ENCODE peak calls at places on chromosomes 1 and 21, in five cellular contexts. Z is NCI-H1105, U is T follicular helper cell, H is Karpas-422, D is vagina. F is an unnamed sample.

GRCh38 chr1:95685091-95685490 is 451.1 kb downstream of the RWDD3 start:
- DNase-seq in Z (peak), U (no peak), H (no peak), D (no peak), F (no peak)

GRCh38 chr21:45072963-45073300 is 1.4 kb upstream of the ADARB1 start:
- DNase-seq in Z (no peak), U (no peak), H (no peak), D (no peak), F (no peak)

GRCh38 chr1:34263411-34263810 is 86.7 kb downstream of the C1orf94 start:
- DNase-seq in Z (no peak), U (no peak), H (no peak), D (no peak), F (no peak)

GRCh38 chr1:100657876-100658715 is 61.4 kb upstream of the VCAM1 start:
- DNase-seq in Z (no peak), U (no peak), H (no peak), D (no peak), F (no peak)

GRCh38 chr1:84687703-84688460 is 2.4 kb downstream of the SSX2IP start:
- DNase-seq in Z (no peak), U (no peak), H (no peak), D (no peak), F (no peak)

GRCh38 chr1:82317671-82318070 is 516.9 kb downstream of the ADGRL2 start:
- DNase-seq in Z (no peak), U (no peak), H (no peak), D (no peak), F (no peak)

GRCh38 chr1:88150330-88150729 is 533.7 kb upstream of the PKN2 start:
- DNase-seq in Z (peak), U (no peak), H (no peak), D (no peak), F (no peak)

GRCh38 chr1:43422995-43423671 is 30.6 kb downstream of the HYI start:
- DNase-seq in Z (no peak), U (no peak), H (no peak), D (no peak), F (no peak)

GRCh38 chr1:118254001-118254400 is 69.0 kb upstream of the SPAG17 start:
- DNase-seq in Z (no peak), U (no peak), H (no peak), D (no peak), F (no peak)

GRCh38 chr1:162485236-162485635 is 12.4 kb upstream of the UHMK1 start:
- DNase-seq in Z (no peak), U (no peak), H (no peak), D (no peak), F (no peak)

F was measured in NCI-H510A.